ENCODE peak calls at places on chromosome 13, in ten cellular contexts. U is uterus; D is activated naive CD8-positive, alpha-beta T cell treated with anti-CD3 and anti-CD28 coated beads, Interleukin-2, amount 50 U/mL, for 24 hours; S is activated T-cell treated with anti-CD3 and anti-CD28 coated beads for 48 hours; L is activated T-helper 1 cell treated with anti-CD3 and anti-CD28 coated beads, Interleukin-12 subunit alpha, Interleukin-12 subunit beta, Interleukin-2, Interleukin-4 antibody, amounts not matched to agents 30 ng/mL and 10 ng/mL and 1 ng/mL, durations not matched to agents 14 hours and 24 hours and 36 hours; H is right cardiac atrium; W is ACHN; Q is anterior cingulate cortex; T is GM12864; E is fibroblast of gingiva. M is an unnamed sample.

GRCh38 chr13:30998548-30999140 is 66.2 kb downstream of the TEX26 start:
- DNase-seq in E (peak), W (no peak), T (no peak), S (no peak), U (no peak), D (no peak), H (no peak), Q (peak), L (no peak), M (no peak)

GRCh38 chr13:63288576-63288975 is 1872.9 kb upstream of the PCDH20 start:
- DNase-seq in W (no peak), D (no peak), L (no peak), U (no peak), Q (no peak), S (no peak), H (no peak), T (no peak), E (peak), M (no peak)

GRCh38 chr13:105774739-105775460 is 760.6 kb downstream of the EFNB2 start:
- DNase-seq in S (no peak), L (no peak), E (no peak), H (no peak), W (peak), Q (no peak), D (no peak), T (no peak), U (no peak), M (no peak)

GRCh38 chr13:110559429-110559943 is 2.0 kb downstream of the RAB20 start:
- DNase-seq in H (peak), E (peak), S (no peak), D (no peak), T (no peak), W (no peak), U (peak), L (no peak), Q (no peak), M (no peak)

GRCh38 chr13:110499621-110500281 is 61.8 kb downstream of the RAB20 start:
- DNase-seq in Q (no peak), W (no peak), T (no peak), L (no peak), D (no peak), H (no peak), S (no peak), E (peak), U (no peak), M (no peak)

GRCh38 chr13:95865080-95865597 is 188.1 kb downstream of the UGGT2 start:
- DNase-seq in W (no peak), S (no peak), D (no peak), L (no peak), U (no peak), H (no peak), T (no peak), E (no peak), Q (no peak), M (no peak)

GRCh38 chr13:35857769-35858168 is 273.4 kb downstream of the DCLK1 start:
- DNase-seq in U (no peak), L (no peak), S (no peak), T (no peak), Q (no peak), H (no peak), W (no peak), D (no peak), E (peak), M (no peak)

GRCh38 chr13:51315658-51316057 is 23.8 kb upstream of the SERPINE3 start:
- DNase-seq in T (no peak), S (no peak), W (no peak), U (no peak), L (no peak), D (no peak), Q (no peak), H (no peak), E (no peak), M (no peak)

GRCh38 chr13:30607908-30608307 is 9.8 kb upstream of the USPL1 start:
- DNase-seq in U (no peak), L (peak), E (no peak), D (peak), Q (no peak), S (peak), H (no peak), W (no peak), T (peak), M (no peak)